ENCODE peak calls at places on chromosomes 3 and 15, in seven cellular contexts. One of them, this sample, is unnamed.
A peak's percentile ranks its signal among the peaks of the same experiment; 100 is the strongest.

GRCh38 chr3:48826451-48826850 is 21.2 kb downstream of the PRKAR2A start:
- DNase-seq in SK-N-SH: no peak
- DNase-seq in IMR-90: peak; percentile 96
- DNase-seq in GM12878: no peak
- DNase-seq in H1: no peak
- DNase-seq in K562: peak; percentile 44
- DNase-seq in A549: no peak
- DNase-seq in this sample: no peak

GRCh38 chr3:78610462-78611125 is 1157.2 kb downstream of the ROBO1 start:
- DNase-seq in SK-N-SH: no peak
- DNase-seq in IMR-90: no peak
- DNase-seq in GM12878: no peak
- DNase-seq in H1: no peak
- DNase-seq in K562: no peak
- DNase-seq in A549: no peak
- DNase-seq in this sample: no peak

GRCh38 chr3:181596126-181596525 is 115.6 kb upstream of the SOX2 start:
- DNase-seq in SK-N-SH: no peak
- DNase-seq in IMR-90: no peak
- DNase-seq in GM12878: no peak
- DNase-seq in H1: no peak
- DNase-seq in K562: no peak
- DNase-seq in A549: no peak
- DNase-seq in this sample: no peak

GRCh38 chr3:163159306-163159705 is 1662.7 kb downstream of the OTOL1 start:
- DNase-seq in SK-N-SH: no peak
- DNase-seq in IMR-90: no peak
- DNase-seq in GM12878: no peak
- DNase-seq in H1: no peak
- DNase-seq in K562: no peak
- DNase-seq in A549: no peak
- DNase-seq in this sample: no peak

GRCh38 chr3:190384241-190384863 is 3.6 kb upstream of the CLDN16 start:
- DNase-seq in SK-N-SH: no peak
- DNase-seq in IMR-90: peak; percentile 69
- DNase-seq in GM12878: peak; percentile 19
- DNase-seq in H1: no peak
- DNase-seq in K562: peak; percentile 1
- DNase-seq in A549: peak; percentile 58
- DNase-seq in this sample: peak; percentile 83

GRCh38 chr3:54099381-54099780 is 23.0 kb upstream of the CACNA2D3 start:
- DNase-seq in SK-N-SH: no peak
- DNase-seq in IMR-90: no peak
- DNase-seq in GM12878: no peak
- DNase-seq in H1: no peak
- DNase-seq in K562: no peak
- DNase-seq in A549: no peak
- DNase-seq in this sample: no peak

GRCh38 chr3:66372681-66373350 is 128.0 kb downstream of the LRIG1 start:
- DNase-seq in SK-N-SH: no peak
- DNase-seq in IMR-90: peak; percentile 20
- DNase-seq in GM12878: no peak
- DNase-seq in H1: peak; percentile 51
- DNase-seq in K562: peak; percentile 4
- DNase-seq in A549: no peak
- DNase-seq in this sample: peak; percentile 10

GRCh38 chr3:43372809-43373587 is 86.7 kb downstream of the SNRK start:
- DNase-seq in SK-N-SH: no peak
- DNase-seq in IMR-90: no peak
- DNase-seq in GM12878: no peak
- DNase-seq in H1: no peak
- DNase-seq in K562: no peak
- DNase-seq in A549: no peak
- DNase-seq in this sample: no peak

GRCh38 chr3:169534439-169534838 is 129.1 kb downstream of the MECOM start:
- DNase-seq in SK-N-SH: no peak
- DNase-seq in IMR-90: no peak
- DNase-seq in GM12878: no peak
- DNase-seq in H1: no peak
- DNase-seq in K562: no peak
- DNase-seq in A549: no peak
- DNase-seq in this sample: no peak

GRCh38 chr15:71295242-71296031 is 180.2 kb downstream of the THSD4 start:
- DNase-seq in SK-N-SH: no peak
- DNase-seq in IMR-90: peak; percentile 100
- DNase-seq in GM12878: no peak
- DNase-seq in H1: peak; percentile 7
- DNase-seq in K562: no peak
- DNase-seq in A549: peak; percentile 97
- DNase-seq in this sample: peak; percentile 12

GRCh38 chr15:69410290-69410874 is 3.8 kb upstream of the KIF23 start:
- DNase-seq in SK-N-SH: peak; percentile 61
- DNase-seq in IMR-90: peak; percentile 31
- DNase-seq in GM12878: no peak
- DNase-seq in H1: no peak
- DNase-seq in K562: no peak
- DNase-seq in A549: peak; percentile 84
- DNase-seq in this sample: peak; percentile 11

GRCh38 chr3:55951371-55951770 is 464.3 kb upstream of the WNT5A start:
- DNase-seq in SK-N-SH: no peak
- DNase-seq in IMR-90: no peak
- DNase-seq in GM12878: no peak
- DNase-seq in H1: no peak
- DNase-seq in K562: no peak
- DNase-seq in A549: no peak
- DNase-seq in this sample: no peak

GRCh38 chr3:84039091-84039490 is 919.7 kb upstream of the CADM2 start:
- DNase-seq in SK-N-SH: no peak
- DNase-seq in IMR-90: no peak
- DNase-seq in GM12878: no peak
- DNase-seq in H1: no peak
- DNase-seq in K562: no peak
- DNase-seq in A549: no peak
- DNase-seq in this sample: no peak

GRCh38 chr3:41286305-41286704 is 87.0 kb downstream of the CTNNB1 start:
- DNase-seq in SK-N-SH: no peak
- DNase-seq in IMR-90: no peak
- DNase-seq in GM12878: no peak
- DNase-seq in H1: no peak
- DNase-seq in K562: no peak
- DNase-seq in A549: no peak
- DNase-seq in this sample: no peak

GRCh38 chr3:17674082-17674686 is 68.2 kb downstream of the TBC1D5 start:
- DNase-seq in SK-N-SH: no peak
- DNase-seq in IMR-90: no peak
- DNase-seq in GM12878: no peak
- DNase-seq in H1: no peak
- DNase-seq in K562: no peak
- DNase-seq in A549: no peak
- DNase-seq in this sample: no peak
- TF ChIP-seq RFX5 in SK-N-SH: no peak
- TF ChIP-seq RFX5 in IMR-90: no peak
- TF ChIP-seq RFX5 in GM12878: no peak
- TF ChIP-seq RFX5 in H1: no peak
- TF ChIP-seq RFX5 in K562: no peak
- TF ChIP-seq RFX5 in A549: no peak
- TF ChIP-seq RFX5 in this sample: no peak

DNA sequence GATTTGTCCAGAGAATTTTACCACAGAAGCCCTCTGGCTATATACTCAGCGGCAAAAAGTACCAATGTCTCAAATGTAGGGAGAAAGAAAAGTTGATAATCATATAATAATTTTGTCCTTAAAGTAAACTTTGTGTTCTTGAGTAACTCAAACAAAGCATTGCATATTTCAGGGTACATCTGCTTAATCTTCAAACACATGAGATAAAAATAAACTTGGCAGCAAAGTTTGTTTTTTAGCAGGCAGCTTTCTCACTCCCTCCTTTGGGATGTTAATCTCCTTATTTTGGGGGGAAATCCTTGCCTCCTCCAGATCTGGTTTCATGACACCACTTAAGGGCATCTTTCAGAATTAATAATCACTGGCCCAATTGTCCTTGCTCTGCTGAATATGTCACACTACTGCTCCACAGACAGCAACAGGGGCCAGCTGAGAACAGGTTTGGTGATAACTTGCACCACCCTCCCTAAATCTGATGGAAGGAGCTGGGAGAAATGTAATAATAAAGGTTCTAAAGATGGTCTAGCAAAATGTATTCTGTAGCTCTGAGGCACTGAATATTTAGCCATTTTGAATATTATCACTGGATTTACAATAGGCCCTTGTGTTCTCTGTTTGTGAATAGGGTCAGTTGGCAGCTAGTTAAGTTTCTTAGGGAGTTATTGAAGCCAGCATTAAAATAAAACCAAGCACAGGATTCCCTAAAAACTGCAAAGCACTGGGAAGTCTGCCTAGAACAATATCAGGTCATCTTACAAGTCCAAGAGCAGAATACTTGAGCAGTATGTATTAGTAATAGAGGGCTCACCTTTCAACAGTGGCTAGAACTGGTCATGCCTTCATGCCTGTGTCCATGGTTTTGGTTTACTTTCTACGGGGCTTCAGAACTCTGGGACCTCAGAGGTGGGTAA is 79.2 kb downstream of the EFL1 start:
- DNase-seq in SK-N-SH: no peak
- DNase-seq in IMR-90: peak; percentile 96
- DNase-seq in GM12878: no peak
- DNase-seq in H1: no peak
- DNase-seq in K562: no peak
- DNase-seq in A549: no peak
- DNase-seq in this sample: no peak
- TF ChIP-seq RFX5 in SK-N-SH: no peak
- TF ChIP-seq RFX5 in IMR-90: no peak
- TF ChIP-seq RFX5 in GM12878: no peak
- TF ChIP-seq RFX5 in H1: no peak
- TF ChIP-seq RFX5 in K562: no peak
- TF ChIP-seq RFX5 in A549: no peak
- TF ChIP-seq RFX5 in this sample: no peak

GRCh38 chr3:16462679-16463078 is 50.8 kb downstream of the RFTN1 start:
- DNase-seq in SK-N-SH: no peak
- DNase-seq in IMR-90: no peak
- DNase-seq in GM12878: no peak
- DNase-seq in H1: no peak
- DNase-seq in K562: no peak
- DNase-seq in A549: no peak
- DNase-seq in this sample: no peak
- TF ChIP-seq RFX5 in SK-N-SH: no peak
- TF ChIP-seq RFX5 in IMR-90: no peak
- TF ChIP-seq RFX5 in GM12878: no peak
- TF ChIP-seq RFX5 in H1: no peak
- TF ChIP-seq RFX5 in K562: no peak
- TF ChIP-seq RFX5 in A549: no peak
- TF ChIP-seq RFX5 in this sample: no peak

DNA sequence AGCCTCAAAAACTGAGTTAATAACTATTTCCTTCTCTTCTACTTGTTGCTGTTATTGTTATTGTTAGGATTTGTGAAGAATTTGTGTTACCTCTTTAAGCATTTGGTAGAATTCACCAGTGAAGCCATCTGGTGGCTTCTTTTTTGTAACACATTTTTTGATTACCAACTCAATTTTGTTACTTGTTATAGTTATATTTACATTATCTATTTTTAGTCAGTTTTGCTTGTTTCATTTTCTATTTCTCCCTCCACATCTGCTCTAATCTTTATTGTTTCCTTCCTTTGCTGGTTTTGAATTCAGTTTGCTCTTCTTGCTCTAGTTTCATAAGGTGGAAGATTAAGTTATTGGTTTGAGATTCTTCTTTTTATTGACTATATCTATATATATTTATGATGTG is 3.7 kb upstream of the SLC9C1 start:
- DNase-seq in SK-N-SH: no peak
- DNase-seq in IMR-90: no peak
- DNase-seq in GM12878: no peak
- DNase-seq in H1: no peak
- DNase-seq in K562: no peak
- DNase-seq in A549: no peak
- DNase-seq in this sample: no peak
- TF ChIP-seq RFX5 in SK-N-SH: no peak
- TF ChIP-seq RFX5 in IMR-90: no peak
- TF ChIP-seq RFX5 in GM12878: no peak
- TF ChIP-seq RFX5 in H1: no peak
- TF ChIP-seq RFX5 in K562: no peak
- TF ChIP-seq RFX5 in A549: no peak
- TF ChIP-seq RFX5 in this sample: no peak

DNA sequence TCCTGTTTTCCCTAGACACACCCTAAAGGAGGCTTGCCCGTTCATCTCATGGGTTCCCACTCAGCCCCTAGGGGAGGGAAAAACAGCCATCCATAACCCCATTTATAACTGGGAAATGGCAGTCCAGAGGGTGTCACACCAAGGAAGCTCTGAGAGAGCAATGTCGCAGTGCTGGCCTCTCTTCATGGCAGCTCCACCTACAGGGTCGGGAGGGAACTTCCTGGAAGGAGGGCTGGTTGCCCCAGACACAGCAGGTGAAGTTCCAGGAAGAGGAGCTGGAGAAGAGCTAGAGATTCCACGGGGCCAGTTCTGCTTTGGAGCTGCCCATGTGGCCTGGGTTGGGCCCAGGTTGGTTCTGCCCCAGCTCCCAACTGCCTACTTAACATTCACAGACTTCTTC is 22.3 kb upstream of the LINGO1 start:
- DNase-seq in SK-N-SH: peak; percentile 54
- DNase-seq in IMR-90: no peak
- DNase-seq in GM12878: no peak
- DNase-seq in H1: no peak
- DNase-seq in K562: peak; percentile 71
- DNase-seq in A549: peak; percentile 73
- DNase-seq in this sample: peak; percentile 45
- TF ChIP-seq RFX5 in SK-N-SH: no peak
- TF ChIP-seq RFX5 in IMR-90: no peak
- TF ChIP-seq RFX5 in GM12878: no peak
- TF ChIP-seq RFX5 in H1: no peak
- TF ChIP-seq RFX5 in K562: no peak
- TF ChIP-seq RFX5 in A549: no peak
- TF ChIP-seq RFX5 in this sample: no peak

This sample was measured in HepG2.